ENCODE peak calls at places on chromosomes 12 and 14, in four cellular contexts. One of them, this sample, is unnamed.

GRCh38 chr14:53946404-53947400 is 9.9 kb downstream of the BMP4 start:
- DNase-seq in OCI-LY7: no peak
- DNase-seq in SHP77: no peak
- DNase-seq in DMS53: peak
- DNase-seq in this sample: no peak

GRCh38 chr14:23057757-23058653 is 685 bp upstream of the CDH24 start:
- DNase-seq in DMS53: no peak
- DNase-seq in OCI-LY7: peak
- DNase-seq in SHP77: no peak
- DNase-seq in this sample: no peak

GRCh38 chr14:76697246-76697645 is 64.0 kb upstream of the VASH1 start:
- DNase-seq in SHP77: no peak
- DNase-seq in OCI-LY7: no peak
- DNase-seq in DMS53: no peak
- DNase-seq in this sample: no peak

GRCh38 chr14:62269204-62269603 is 507.0 kb downstream of the SNAPC1 start:
- DNase-seq in SHP77: no peak
- DNase-seq in OCI-LY7: no peak
- DNase-seq in DMS53: no peak
- DNase-seq in this sample: no peak

GRCh38 chr12:3202734-3203446 is 125.7 kb downstream of the TSPAN9 start:
- DNase-seq in SHP77: no peak
- DNase-seq in DMS53: peak
- DNase-seq in OCI-LY7: peak
- DNase-seq in this sample: no peak

GRCh38 chr14:103074699-103075341 is 9.2 kb upstream of the LBHD2 start:
- DNase-seq in OCI-LY7: no peak
- DNase-seq in SHP77: no peak
- DNase-seq in DMS53: peak
- DNase-seq in this sample: no peak

GRCh38 chr14:100782516-100783320 is 43.2 kb upstream of the MEG3 start:
- DNase-seq in DMS53: no peak
- DNase-seq in OCI-LY7: no peak
- DNase-seq in SHP77: peak
- DNase-seq in this sample: no peak

GRCh38 chr12:77377116-77377515 is 311.7 kb upstream of the E2F7 start:
- DNase-seq in OCI-LY7: no peak
- DNase-seq in DMS53: no peak
- DNase-seq in SHP77: no peak
- DNase-seq in this sample: peak

GRCh38 chr12:55074771-55075170 is 51.4 kb upstream of the OR9K2 start:
- DNase-seq in SHP77: no peak
- DNase-seq in DMS53: no peak
- DNase-seq in OCI-LY7: peak
- DNase-seq in this sample: no peak

This sample was measured in AML-193.